ENCODE peak calls at places on chromosomes 1 and 21, in seven cellular contexts. G is breast epithelium, N is A549, J is IMR-90, U is endothelial cell of umbilical vein, Y is ovary, F is body of pancreas. K is an unnamed sample.

GRCh38 chr1:15948600-15949452 is 27.1 kb downstream of the ZBTB17 start:
- DNase-seq in G (no peak), N (no peak), J (peak; percentile 95), U (peak; percentile 81), Y (peak; percentile 86), F (peak; percentile 53), K (no peak)

GRCh38 chr21:35840197-35840799 is 220.0 kb downstream of the SETD4 start:
- DNase-seq in G (no peak), N (peak; percentile 72), J (peak; percentile 91), U (peak; percentile 78), Y (peak; percentile 40), F (peak; percentile 76), K (no peak)

GRCh38 chr1:59367269-59368006 is 70.5 kb downstream of the FGGY start:
- DNase-seq in G (no peak), N (no peak), J (peak; percentile 94), U (no peak), Y (peak; percentile 79), F (peak; percentile 53), K (no peak)

GRCh38 chr1:204415351-204415750 is 3.7 kb upstream of the PPP1R15B start:
- DNase-seq in G (no peak), N (no peak), J (no peak), U (no peak), Y (no peak), F (no peak), K (no peak)

GRCh38 chr1:228977307-228977706 is 242.0 kb downstream of the RHOU start:
- DNase-seq in G (no peak), N (no peak), J (no peak), U (no peak), Y (no peak), F (no peak), K (peak; percentile 61)

GRCh38 chr1:11873954-11874562 is 15.3 kb upstream of the NPPB start:
- DNase-seq in G (no peak), N (no peak), J (no peak), U (no peak), Y (no peak), F (no peak), K (no peak)

GRCh38 chr1:236148471-236148847 is 6.1 kb downstream of the GPR137B start:
- DNase-seq in G (no peak), N (no peak), J (peak; percentile 43), U (no peak), Y (no peak), F (no peak), K (no peak)

GRCh38 chr1:235326719-235327558 is 1.0 kb downstream of the ARID4B start:
- DNase-seq in G (no peak), N (peak; percentile 28), J (no peak), U (peak; percentile 63), Y (peak; percentile 12), F (peak; percentile 43), K (no peak)

GRCh38 chr1:62686822-62687221 is 1.4 kb downstream of the DOCK7 start:
- DNase-seq in G (no peak), N (no peak), J (no peak), U (no peak), Y (no peak), F (no peak), K (no peak)

GRCh38 chr1:216518844-216519627 is 95.8 kb upstream of the USH2A start:
- DNase-seq in G (no peak), N (no peak), J (no peak), U (no peak), Y (no peak), F (no peak), K (no peak)

GRCh38 chr1:43506233-43506632 is 24.4 kb upstream of the PTPRF start:
- DNase-seq in G (no peak), N (no peak), J (no peak), U (no peak), Y (no peak), F (no peak), K (no peak)

GRCh38 chr21:31184462-31184861 is 146.2 kb upstream of the KRTAP19-8 start:
- DNase-seq in G (no peak), N (no peak), J (no peak), U (no peak), Y (no peak), F (no peak), K (no peak)

GRCh38 chr1:160431571-160431970 is 31.2 kb downstream of the VANGL2 start:
- DNase-seq in G (no peak), N (no peak), J (no peak), U (no peak), Y (no peak), F (no peak), K (no peak)

GRCh38 chr1:41238311-41239094 is 3.6 kb downstream of the SCMH1 start:
- DNase-seq in G (no peak), N (peak; percentile 59), J (peak; percentile 35), U (peak; percentile 21), Y (no peak), F (no peak), K (no peak)

GRCh38 chr1:180498594-180498993 is 3.8 kb downstream of the ACBD6 start:
- DNase-seq in G (no peak), N (no peak), J (no peak), U (no peak), Y (no peak), F (no peak), K (no peak)

GRCh38 chr1:116680752-116681151 is 13.2 kb upstream of the IGSF3 start:
- DNase-seq in G (no peak), N (no peak), J (no peak), U (no peak), Y (no peak), F (no peak), K (no peak)

GRCh38 chr1:199561334-199561733 is 466.2 kb upstream of the NR5A2 start:
- DNase-seq in G (no peak), N (no peak), J (no peak), U (no peak), Y (no peak), F (no peak), K (no peak)

GRCh38 chr1:167111853-167112455 is 18.1 kb downstream of the STYXL2 start:
- DNase-seq in G (no peak), N (no peak), J (no peak), U (no peak), Y (no peak), F (no peak), K (no peak)

GRCh38 chr1:41439234-41439633 is 45.2 kb downstream of the EDN2 start:
- DNase-seq in G (no peak), N (no peak), J (no peak), U (no peak), Y (no peak), F (no peak), K (no peak)

GRCh38 chr1:2850502-2850901 is 49.0 kb upstream of the TTC34 start:
- DNase-seq in G (no peak), N (no peak), J (no peak), U (no peak), Y (no peak), F (no peak), K (no peak)

GRCh38 chr1:40143891-40144575 is 17.2 kb upstream of the RLF start:
- DNase-seq in G (no peak), N (peak; percentile 65), J (peak; percentile 66), U (peak; percentile 67), Y (peak; percentile 12), F (peak; percentile 67), K (no peak)

GRCh38 chr1:212608956-212609700 is 567 bp downstream of the ATF3 start:
- DNase-seq in G (peak; percentile 63), N (no peak), J (no peak), U (peak; percentile 66), Y (peak; percentile 42), F (peak; percentile 61), K (no peak)

GRCh38 chr1:171841931-171842723 is 829 bp downstream of the DNM3 start:
- DNase-seq in G (no peak), N (no peak), J (no peak), U (peak; percentile 15), Y (no peak), F (no peak), K (no peak)

GRCh38 chr1:239307886-239308285 is 78.5 kb upstream of the CHRM3 start:
- DNase-seq in G (no peak), N (no peak), J (no peak), U (no peak), Y (no peak), F (no peak), K (no peak)

GRCh38 chr1:239303289-239303688 is 83.1 kb upstream of the CHRM3 start:
- DNase-seq in G (no peak), N (no peak), J (no peak), U (no peak), Y (no peak), F (no peak), K (no peak)

GRCh38 chr1:239306426-239306825 is 79.9 kb upstream of the CHRM3 start:
- DNase-seq in G (no peak), N (no peak), J (no peak), U (no peak), Y (no peak), F (no peak), K (no peak)

GRCh38 chr1:239311331-239311730 is 75.0 kb upstream of the CHRM3 start:
- DNase-seq in G (no peak), N (no peak), J (no peak), U (no peak), Y (no peak), F (peak; percentile 47), K (no peak)

DNA sequence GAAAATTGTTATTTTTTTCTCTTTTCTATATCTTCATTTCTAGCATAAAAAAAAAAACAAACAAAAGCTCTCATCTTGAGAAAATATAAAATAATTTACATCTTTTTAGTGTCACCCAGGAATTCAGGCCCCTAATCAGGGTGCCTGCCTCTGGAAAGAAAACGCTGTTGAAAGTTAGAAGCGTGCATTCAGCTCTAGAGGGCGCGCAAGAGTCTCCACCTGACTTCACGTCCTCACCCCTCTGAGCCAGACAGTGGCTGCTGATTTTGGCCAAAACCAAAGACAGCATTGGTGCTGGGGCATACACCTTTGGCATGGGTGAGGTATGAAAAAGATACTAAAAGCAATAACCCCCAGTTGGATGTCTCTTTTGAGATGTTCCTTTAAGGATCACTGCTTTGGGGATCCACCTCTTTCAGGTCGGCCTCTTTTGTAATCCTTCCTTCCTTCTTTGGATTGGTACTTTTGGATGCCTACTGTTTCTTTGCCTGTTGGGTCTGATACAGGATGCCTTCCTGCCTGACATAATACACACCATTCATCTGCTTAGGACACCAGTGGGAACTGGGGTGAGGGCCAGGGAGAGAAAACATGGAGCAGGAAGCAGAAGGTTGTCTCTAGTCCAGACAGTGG is 77.6 kb upstream of the CHRM3 start:
- DNase-seq in G (no peak), N (peak; percentile 28), J (no peak), U (no peak), Y (peak; percentile 19), F (peak; percentile 71), K (no peak)
- TF ChIP-seq CTCF in G (no peak), N (peak; percentile 47), J (no peak), U (no peak), Y (no peak), F (peak; percentile 69), K (no peak)

GRCh38 chr1:44554706-44555105 is 119.6 kb downstream of the TMEM53 start:
- DNase-seq in G (no peak), N (no peak), J (no peak), U (no peak), Y (no peak), F (no peak), K (no peak)
- TF ChIP-seq POLR2A in G (no peak), N (no peak), J (no peak), U (no peak), Y (no peak), F (no peak), K (no peak)

GRCh38 chr1:21932127-21932526 is 5.0 kb downstream of the HSPG2 start:
- DNase-seq in G (no peak), N (no peak), J (peak; percentile 86), U (peak; percentile 72), Y (no peak), F (no peak), K (no peak)
- H3K4me1 ChIP-seq in G (peaks cover 35% of the 10 kb centered on the region), N (peaks cover 88% of the 10 kb centered on the region), J (peaks cover 55% of the 10 kb centered on the region), U (peaks cover 64% of the 10 kb centered on the region), Y (peaks cover 33% of the 10 kb centered on the region), F (peaks cover 72% of the 10 kb centered on the region), K (peaks cover 84% of the 10 kb centered on the region)

GRCh38 chr21:42075686-42076471 is 4.8 kb downstream of the UMODL1 start:
- DNase-seq in G (no peak), N (no peak), J (no peak), U (no peak), Y (no peak), F (no peak), K (no peak)
- TF ChIP-seq CTCF in G (no peak), N (no peak), J (no peak), U (no peak), Y (no peak), F (no peak), K (no peak)

K was measured in vagina.